ENCODE peak calls at places on chromosomes 12 and 14, in seven cellular contexts. O is NCI-H1694; L is psoas muscle; E is MCF 10A; P is CD4-positive, alpha-beta memory T cell; K is stimulated activated CD8-positive, alpha-beta memory T cell treated with anti-CD3 and anti-CD28 coated beads, Interleukin-4, amount 100 ng/mL, for 48 hours; W is natural killer cell. Q is an unnamed sample.

GRCh38 chr12:49942921-49943662 is 7.4 kb upstream of the AQP2 start:
- DNase-seq in O (no peak), L (no peak), E (no peak), P (no peak), K (no peak), W (no peak), Q (peak)

GRCh38 chr12:106417926-106418910 is 60.7 kb downstream of the POLR3B start:
- DNase-seq in O (no peak), L (no peak), E (peak), P (no peak), K (no peak), W (no peak), Q (no peak)

GRCh38 chr12:92078167-92079053 is 67.2 kb downstream of the BTG1 start:
- DNase-seq in O (no peak), L (no peak), E (peak), P (no peak), K (no peak), W (no peak), Q (no peak)

GRCh38 chr14:98293527-98293926 is 978.5 kb downstream of the BCL11B start:
- DNase-seq in O (no peak), L (no peak), E (peak), P (no peak), K (no peak), W (no peak), Q (no peak)

GRCh38 chr14:63134801-63135200 is 69.4 kb upstream of the RHOJ start:
- DNase-seq in O (peak), L (no peak), E (peak), P (no peak), K (no peak), W (no peak), Q (no peak)

GRCh38 chr12:17928708-17929366 is 161.2 kb downstream of the RERGL start:
- DNase-seq in O (peak), L (no peak), E (peak), P (no peak), K (no peak), W (no peak), Q (no peak)

GRCh38 chr14:62234849-62235248 is 472.6 kb downstream of the SNAPC1 start:
- DNase-seq in O (no peak), L (no peak), E (no peak), P (no peak), K (no peak), W (no peak), Q (no peak)

GRCh38 chr14:93331375-93332031 is 1.3 kb downstream of the BTBD7 start:
- DNase-seq in O (no peak), L (peak), E (no peak), P (no peak), K (no peak), W (no peak), Q (no peak)